ENCODE peak calls at places on chromosomes 4 and X, in six cellular contexts. M is heart left ventricle, F is dorsolateral prefrontal cortex, L is BE2C, Q is bronchial epithelial cell, Y is mucosa of descending colon. X is an unnamed sample.

GRCh38 chr4:151099226-151099975 is at the start of gene RPS3A:
- DNase-seq in M (peak; percentile 96), F (peak; percentile 96), L (peak; percentile 94), Q (peak; percentile 99), Y (peak; percentile 99), X (peak; percentile 98)

GRCh38 chr4:36392049-36392448 is 110.6 kb downstream of the DTHD1 start:
- DNase-seq in M (no peak), F (no peak), L (no peak), Q (peak; percentile 77), Y (no peak), X (no peak)

GRCh38 chr4:165383757-165384156 is 4.9 kb downstream of the CPE start:
- DNase-seq in M (no peak), F (no peak), L (no peak), Q (peak; percentile 94), Y (no peak), X (no peak)

GRCh38 chr4:183838987-183839712 is 66.0 kb upstream of the STOX2 start:
- DNase-seq in M (no peak), F (no peak), L (no peak), Q (peak; percentile 32), Y (no peak), X (no peak)

GRCh38 chr4:190019023-190019858 is 7.8 kb downstream of the FRG2 start:
- DNase-seq in M (no peak), F (no peak), L (no peak), Q (no peak), Y (no peak), X (no peak)

GRCh38 chrX:72052415-72053090 is 79.2 kb downstream of the RTL5 start:
- DNase-seq in M (no peak), F (no peak), L (no peak), Q (peak; percentile 18), Y (no peak), X (peak; percentile 16)

GRCh38 chr4:134906404-134907023 is 704.9 kb upstream of the PABPC4L start:
- DNase-seq in M (no peak), F (no peak), L (peak; percentile 31), Q (peak; percentile 1), Y (peak; percentile 20), X (no peak)

GRCh38 chrX:151871244-151871643 is 41.4 kb upstream of the MAGEA4 start:
- DNase-seq in M (no peak), F (no peak), L (no peak), Q (peak; percentile 89), Y (no peak), X (peak; percentile 90)

GRCh38 chr4:8494218-8494617 is 53.6 kb downstream of the TRMT44 start:
- DNase-seq in M (no peak), F (no peak), L (no peak), Q (no peak), Y (no peak), X (no peak)

GRCh38 chr4:13455411-13455810 is 28.7 kb downstream of the RAB28 start:
- DNase-seq in M (no peak), F (no peak), L (no peak), Q (no peak), Y (no peak), X (peak; percentile 51)

GRCh38 chr4:84894621-84895020 is 71.9 kb downstream of the WDFY3 start:
- DNase-seq in M (no peak), F (no peak), L (no peak), Q (no peak), Y (no peak), X (no peak)

GRCh38 chr4:11724731-11725130 is 296.0 kb upstream of the HS3ST1 start:
- DNase-seq in M (no peak), F (no peak), L (no peak), Q (peak; percentile 86), Y (no peak), X (no peak)

GRCh38 chrX:63784902-63785692 is at the start of gene ARHGEF9:
- DNase-seq in M (peak; percentile 19), F (peak; percentile 28), L (peak; percentile 13), Q (no peak), Y (peak; percentile 26), X (peak; percentile 3)

GRCh38 chr4:113888006-113888405 is 91.4 kb downstream of the ARSJ start:
- DNase-seq in M (no peak), F (no peak), L (no peak), Q (no peak), Y (no peak), X (peak; percentile 29)

GRCh38 chrX:82676386-82676785 is 831.7 kb upstream of the POU3F4 start:
- DNase-seq in M (no peak), F (no peak), L (no peak), Q (peak; percentile 4), Y (no peak), X (no peak)

GRCh38 chrX:30748337-30748960 is 95.2 kb downstream of the GK start:
- DNase-seq in M (no peak), F (no peak), L (no peak), Q (no peak), Y (peak; percentile 31), X (no peak)

GRCh38 chr4:151198748-151199147 is 78.2 kb upstream of the PRSS48 start:
- DNase-seq in M (no peak), F (no peak), L (no peak), Q (no peak), Y (no peak), X (peak; percentile 60)

GRCh38 chrX:127037179-127037578 is 217.7 kb downstream of the PRR32 start:
- DNase-seq in M (no peak), F (no peak), L (no peak), Q (no peak), Y (no peak), X (no peak)

DNA sequence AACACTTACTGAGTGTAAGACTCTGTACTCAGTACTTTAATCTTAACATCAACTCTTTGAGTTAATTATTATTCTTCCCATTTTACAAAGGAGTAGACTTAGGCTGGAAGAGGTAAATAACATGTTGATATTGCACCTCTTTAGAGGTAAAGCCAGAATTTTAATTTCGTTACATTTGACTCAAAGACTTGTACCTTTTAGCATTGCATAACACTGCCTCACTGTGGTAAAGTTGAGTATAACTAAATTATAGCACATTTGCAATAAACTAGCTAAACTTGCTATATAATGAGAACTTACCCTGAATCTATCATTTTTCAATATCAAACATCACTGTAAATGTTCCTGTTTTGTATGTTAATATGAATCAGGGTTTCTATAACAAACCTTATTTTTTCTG is 218.5 kb downstream of the PRR32 start:
- DNase-seq in M (no peak), F (no peak), L (no peak), Q (peak; percentile 1), Y (no peak), X (no peak)
- TF ChIP-seq CTCF in M (peak; percentile 32), F (peak; percentile 22), L (no peak), Q (no peak), Y (no peak), X (no peak)

GRCh38 chr4:75599647-75600046 is 30.7 kb downstream of the CDKL2 start:
- DNase-seq in M (no peak), F (no peak), L (no peak), Q (no peak), Y (no peak), X (no peak)
- H3K4me3 ChIP-seq in M (no peak overlapping the region), F (no peak overlapping the region), L (no peak overlapping the region), Q (no peak overlapping the region), Y (no peak overlapping the region), X (no peak overlapping the region)

GRCh38 chr4:78343682-78344081 is 207.9 kb upstream of the ANXA3 start:
- DNase-seq in M (no peak), F (no peak), L (peak; percentile 24), Q (no peak), Y (no peak), X (no peak)

GRCh38 chr4:78347527-78347926 is 204.0 kb upstream of the ANXA3 start:
- DNase-seq in M (no peak), F (no peak), L (no peak), Q (no peak), Y (no peak), X (no peak)

GRCh38 chr4:78345237-78345636 is 206.3 kb upstream of the ANXA3 start:
- DNase-seq in M (no peak), F (no peak), L (no peak), Q (no peak), Y (no peak), X (no peak)

GRCh38 chr4:78346222-78346621 is 205.3 kb upstream of the ANXA3 start:
- DNase-seq in M (no peak), F (no peak), L (no peak), Q (no peak), Y (no peak), X (no peak)
- TF ChIP-seq CTCF in M (no peak), F (no peak), L (no peak), Q (no peak), Y (no peak), X (no peak)

DNA sequence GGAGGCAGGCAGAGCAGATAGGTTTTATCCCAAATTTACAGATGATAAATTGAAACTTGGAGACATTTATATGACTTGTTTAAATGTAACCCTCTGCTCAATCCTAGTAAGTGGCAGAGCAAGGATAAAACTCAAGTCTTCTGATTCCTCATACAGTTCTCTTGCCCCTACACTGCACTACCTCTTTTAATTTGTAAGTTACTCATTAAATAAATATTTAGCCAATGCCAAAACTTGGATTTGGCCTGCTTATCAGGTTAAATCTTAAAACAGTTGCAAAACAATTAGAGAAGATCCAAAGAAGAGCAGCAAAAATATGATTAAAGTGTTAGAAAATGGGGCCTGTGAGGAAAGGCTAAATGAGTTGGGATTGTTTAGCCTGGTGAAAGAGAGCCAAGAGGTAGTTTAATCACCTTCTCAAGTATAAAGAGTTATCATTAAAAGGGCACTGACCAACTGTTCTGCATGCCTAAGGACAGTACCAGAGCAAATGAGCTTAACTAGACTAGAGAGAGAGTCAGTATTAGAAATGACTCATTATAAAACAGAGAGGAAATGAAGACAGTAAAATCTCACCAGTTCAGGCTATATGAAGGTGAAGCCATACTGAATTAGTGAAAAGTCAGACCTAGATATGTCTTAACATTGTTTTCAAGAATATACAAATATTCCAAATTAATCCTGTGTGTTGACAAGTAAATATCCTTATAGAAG is 146.3 kb downstream of the GRIA3 start:
- DNase-seq in M (no peak), F (no peak), L (no peak), Q (peak; percentile 3), Y (no peak), X (no peak)
- H3K4me3 ChIP-seq in M (no peak overlapping the region), F (no peak overlapping the region), L (no peak overlapping the region), Q (no peak overlapping the region), Y (no peak overlapping the region), X (no peak overlapping the region)

DNA sequence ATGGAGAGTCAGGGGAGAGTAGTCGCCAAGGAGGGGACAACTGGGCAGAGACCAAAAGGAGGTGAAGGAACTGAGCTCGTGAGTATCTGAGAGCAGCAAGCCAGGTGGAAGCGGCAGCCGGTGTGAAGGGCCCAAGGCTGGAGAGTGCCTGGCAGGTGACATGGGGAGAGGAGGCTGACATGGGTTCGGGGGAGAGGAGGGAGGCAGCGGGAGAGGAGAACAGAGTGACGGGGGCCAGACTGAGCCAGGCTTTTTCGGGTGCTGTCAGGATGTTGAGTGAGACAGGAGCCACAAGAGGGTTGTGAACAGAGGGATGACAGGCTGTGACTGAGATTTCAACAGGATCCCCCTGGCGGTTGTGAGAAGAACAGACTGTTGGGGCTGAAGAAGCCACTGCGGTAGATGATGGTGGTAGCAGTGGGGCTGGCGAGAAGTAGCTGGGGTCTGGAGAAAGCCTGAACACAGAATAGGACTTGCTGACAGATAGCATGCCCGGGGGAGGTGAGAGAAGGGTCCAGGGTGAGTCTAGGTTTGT is 5.7 kb downstream of the ELK1 start:
- DNase-seq in M (no peak), F (peak; percentile 51), L (peak; percentile 45), Q (no peak), Y (no peak), X (peak; percentile 31)
- TF ChIP-seq CTCF in M (peak; percentile 40), F (peak; percentile 37), L (peak; percentile 70), Q (peak; percentile 51), Y (no peak), X (peak; percentile 52)

X was measured in AG10803.